ENCODE peak calls at places on chromosomes 5 and 9, in eight cellular contexts. One of them, this sample, is unnamed.

GRCh38 chr5:160260006-160260775 is 30.9 kb downstream of the FABP6 start:
- DNase-seq in psoas muscle: no peak
- DNase-seq in fibroblast of lung: no peak
- DNase-seq in activated T-helper 2 cell treated with anti-CD3 and anti-CD28 coated beads, Interferon-gamma antibody, Interleukin-2, Interleukin-4, amounts not matched to agents 10 μg/mL and 5 μg/mL and 100 μg/mL, durations not matched to agents 14 hours and 24 hours and 36 hours: no peak
- DNase-seq in NCI-H446 treated with DMSO at 0.1 percent for 48 hours: no peak
- DNase-seq in activated CD8-positive, alpha-beta T cell treated with anti-CD3 and anti-CD28 coated beads for 36 hours: no peak
- DNase-seq in ecto neural progenitor cell: no peak
- DNase-seq in tibial artery: no peak
- DNase-seq in this sample: no peak

GRCh38 chr5:168874713-168875380 is 295.7 kb upstream of the PANK3 start:
- DNase-seq in fibroblast of lung: no peak
- DNase-seq in ecto neural progenitor cell: no peak
- DNase-seq in activated T-helper 2 cell treated with anti-CD3 and anti-CD28 coated beads, Interferon-gamma antibody, Interleukin-2, Interleukin-4, amounts not matched to agents 10 μg/mL and 5 μg/mL and 100 μg/mL, durations not matched to agents 14 hours and 24 hours and 36 hours: no peak
- DNase-seq in tibial artery: no peak
- DNase-seq in activated CD8-positive, alpha-beta T cell treated with anti-CD3 and anti-CD28 coated beads for 36 hours: peak
- DNase-seq in psoas muscle: no peak
- DNase-seq in NCI-H446 treated with DMSO at 0.1 percent for 48 hours: no peak
- DNase-seq in this sample: no peak

GRCh38 chr5:1392801-1393565 is 48.1 kb upstream of the CLPTM1L start:
- DNase-seq in activated CD8-positive, alpha-beta T cell treated with anti-CD3 and anti-CD28 coated beads for 36 hours: no peak
- DNase-seq in psoas muscle: peak
- DNase-seq in tibial artery: no peak
- DNase-seq in activated T-helper 2 cell treated with anti-CD3 and anti-CD28 coated beads, Interferon-gamma antibody, Interleukin-2, Interleukin-4, amounts not matched to agents 10 μg/mL and 5 μg/mL and 100 μg/mL, durations not matched to agents 14 hours and 24 hours and 36 hours: no peak
- DNase-seq in ecto neural progenitor cell: no peak
- DNase-seq in fibroblast of lung: no peak
- DNase-seq in NCI-H446 treated with DMSO at 0.1 percent for 48 hours: no peak
- DNase-seq in this sample: no peak

GRCh38 chr9:13141629-13142028 is 137.9 kb downstream of the MPDZ start:
- DNase-seq in NCI-H446 treated with DMSO at 0.1 percent for 48 hours: no peak
- DNase-seq in psoas muscle: no peak
- DNase-seq in activated T-helper 2 cell treated with anti-CD3 and anti-CD28 coated beads, Interferon-gamma antibody, Interleukin-2, Interleukin-4, amounts not matched to agents 10 μg/mL and 5 μg/mL and 100 μg/mL, durations not matched to agents 14 hours and 24 hours and 36 hours: no peak
- DNase-seq in fibroblast of lung: peak
- DNase-seq in ecto neural progenitor cell: no peak
- DNase-seq in tibial artery: no peak
- DNase-seq in activated CD8-positive, alpha-beta T cell treated with anti-CD3 and anti-CD28 coated beads for 36 hours: no peak
- DNase-seq in this sample: no peak

GRCh38 chr5:80275347-80275746 is 19.5 kb upstream of the SERINC5 start:
- DNase-seq in activated T-helper 2 cell treated with anti-CD3 and anti-CD28 coated beads, Interferon-gamma antibody, Interleukin-2, Interleukin-4, amounts not matched to agents 10 μg/mL and 5 μg/mL and 100 μg/mL, durations not matched to agents 14 hours and 24 hours and 36 hours: no peak
- DNase-seq in NCI-H446 treated with DMSO at 0.1 percent for 48 hours: peak
- DNase-seq in psoas muscle: no peak
- DNase-seq in ecto neural progenitor cell: no peak
- DNase-seq in tibial artery: no peak
- DNase-seq in activated CD8-positive, alpha-beta T cell treated with anti-CD3 and anti-CD28 coated beads for 36 hours: peak
- DNase-seq in fibroblast of lung: peak
- DNase-seq in this sample: no peak

GRCh38 chr5:73745806-73746205 is 119.8 kb downstream of the ARHGEF28 start:
- DNase-seq in ecto neural progenitor cell: no peak
- DNase-seq in NCI-H446 treated with DMSO at 0.1 percent for 48 hours: no peak
- DNase-seq in psoas muscle: no peak
- DNase-seq in activated T-helper 2 cell treated with anti-CD3 and anti-CD28 coated beads, Interferon-gamma antibody, Interleukin-2, Interleukin-4, amounts not matched to agents 10 μg/mL and 5 μg/mL and 100 μg/mL, durations not matched to agents 14 hours and 24 hours and 36 hours: no peak
- DNase-seq in tibial artery: no peak
- DNase-seq in activated CD8-positive, alpha-beta T cell treated with anti-CD3 and anti-CD28 coated beads for 36 hours: no peak
- DNase-seq in fibroblast of lung: no peak
- DNase-seq in this sample: no peak

GRCh38 chr9:94867281-94867841 is 140.9 kb downstream of the AOPEP start:
- DNase-seq in fibroblast of lung: peak
- DNase-seq in ecto neural progenitor cell: no peak
- DNase-seq in activated T-helper 2 cell treated with anti-CD3 and anti-CD28 coated beads, Interferon-gamma antibody, Interleukin-2, Interleukin-4, amounts not matched to agents 10 μg/mL and 5 μg/mL and 100 μg/mL, durations not matched to agents 14 hours and 24 hours and 36 hours: no peak
- DNase-seq in tibial artery: peak
- DNase-seq in psoas muscle: peak
- DNase-seq in NCI-H446 treated with DMSO at 0.1 percent for 48 hours: no peak
- DNase-seq in activated CD8-positive, alpha-beta T cell treated with anti-CD3 and anti-CD28 coated beads for 36 hours: no peak
- DNase-seq in this sample: peak

GRCh38 chr5:4941957-4942830 is 197.9 kb upstream of the ADAMTS16 start:
- DNase-seq in activated T-helper 2 cell treated with anti-CD3 and anti-CD28 coated beads, Interferon-gamma antibody, Interleukin-2, Interleukin-4, amounts not matched to agents 10 μg/mL and 5 μg/mL and 100 μg/mL, durations not matched to agents 14 hours and 24 hours and 36 hours: no peak
- DNase-seq in NCI-H446 treated with DMSO at 0.1 percent for 48 hours: no peak
- DNase-seq in tibial artery: no peak
- DNase-seq in psoas muscle: peak
- DNase-seq in ecto neural progenitor cell: peak
- DNase-seq in activated CD8-positive, alpha-beta T cell treated with anti-CD3 and anti-CD28 coated beads for 36 hours: peak
- DNase-seq in fibroblast of lung: no peak
- DNase-seq in this sample: no peak

GRCh38 chr5:149667084-149667826 is 62.9 kb upstream of the PPARGC1B start:
- DNase-seq in activated CD8-positive, alpha-beta T cell treated with anti-CD3 and anti-CD28 coated beads for 36 hours: peak
- DNase-seq in tibial artery: peak
- DNase-seq in NCI-H446 treated with DMSO at 0.1 percent for 48 hours: no peak
- DNase-seq in fibroblast of lung: peak
- DNase-seq in ecto neural progenitor cell: no peak
- DNase-seq in activated T-helper 2 cell treated with anti-CD3 and anti-CD28 coated beads, Interferon-gamma antibody, Interleukin-2, Interleukin-4, amounts not matched to agents 10 μg/mL and 5 μg/mL and 100 μg/mL, durations not matched to agents 14 hours and 24 hours and 36 hours: no peak
- DNase-seq in psoas muscle: no peak
- DNase-seq in this sample: no peak

GRCh38 chr5:143442398-143442797 is 38.9 kb upstream of the NR3C1 start:
- DNase-seq in tibial artery: no peak
- DNase-seq in psoas muscle: no peak
- DNase-seq in fibroblast of lung: peak
- DNase-seq in activated CD8-positive, alpha-beta T cell treated with anti-CD3 and anti-CD28 coated beads for 36 hours: no peak
- DNase-seq in ecto neural progenitor cell: no peak
- DNase-seq in activated T-helper 2 cell treated with anti-CD3 and anti-CD28 coated beads, Interferon-gamma antibody, Interleukin-2, Interleukin-4, amounts not matched to agents 10 μg/mL and 5 μg/mL and 100 μg/mL, durations not matched to agents 14 hours and 24 hours and 36 hours: no peak
- DNase-seq in NCI-H446 treated with DMSO at 0.1 percent for 48 hours: no peak
- DNase-seq in this sample: no peak

GRCh38 chr9:134436356-134436717 is 110.1 kb downstream of the RXRA start:
- DNase-seq in fibroblast of lung: no peak
- DNase-seq in ecto neural progenitor cell: no peak
- DNase-seq in activated CD8-positive, alpha-beta T cell treated with anti-CD3 and anti-CD28 coated beads for 36 hours: no peak
- DNase-seq in tibial artery: no peak
- DNase-seq in NCI-H446 treated with DMSO at 0.1 percent for 48 hours: no peak
- DNase-seq in activated T-helper 2 cell treated with anti-CD3 and anti-CD28 coated beads, Interferon-gamma antibody, Interleukin-2, Interleukin-4, amounts not matched to agents 10 μg/mL and 5 μg/mL and 100 μg/mL, durations not matched to agents 14 hours and 24 hours and 36 hours: no peak
- DNase-seq in psoas muscle: no peak
- DNase-seq in this sample: no peak

GRCh38 chr9:137070906-137071275 is 534 bp upstream of the SAPCD2 start:
- DNase-seq in tibial artery: peak
- DNase-seq in fibroblast of lung: no peak
- DNase-seq in psoas muscle: no peak
- DNase-seq in activated T-helper 2 cell treated with anti-CD3 and anti-CD28 coated beads, Interferon-gamma antibody, Interleukin-2, Interleukin-4, amounts not matched to agents 10 μg/mL and 5 μg/mL and 100 μg/mL, durations not matched to agents 14 hours and 24 hours and 36 hours: no peak
- DNase-seq in activated CD8-positive, alpha-beta T cell treated with anti-CD3 and anti-CD28 coated beads for 36 hours: no peak
- DNase-seq in NCI-H446 treated with DMSO at 0.1 percent for 48 hours: no peak
- DNase-seq in ecto neural progenitor cell: peak
- DNase-seq in this sample: no peak

GRCh38 chr9:114156658-114157421 is 1.5 kb downstream of the COL27A1 start:
- DNase-seq in NCI-H446 treated with DMSO at 0.1 percent for 48 hours: no peak
- DNase-seq in ecto neural progenitor cell: peak
- DNase-seq in activated CD8-positive, alpha-beta T cell treated with anti-CD3 and anti-CD28 coated beads for 36 hours: peak
- DNase-seq in activated T-helper 2 cell treated with anti-CD3 and anti-CD28 coated beads, Interferon-gamma antibody, Interleukin-2, Interleukin-4, amounts not matched to agents 10 μg/mL and 5 μg/mL and 100 μg/mL, durations not matched to agents 14 hours and 24 hours and 36 hours: no peak
- DNase-seq in fibroblast of lung: peak
- DNase-seq in tibial artery: peak
- DNase-seq in psoas muscle: peak
- DNase-seq in this sample: no peak

GRCh38 chr5:178854284-178854683 is 5.5 kb upstream of the ZNF354B start:
- DNase-seq in psoas muscle: no peak
- DNase-seq in ecto neural progenitor cell: no peak
- DNase-seq in tibial artery: no peak
- DNase-seq in activated CD8-positive, alpha-beta T cell treated with anti-CD3 and anti-CD28 coated beads for 36 hours: no peak
- DNase-seq in fibroblast of lung: no peak
- DNase-seq in NCI-H446 treated with DMSO at 0.1 percent for 48 hours: no peak
- DNase-seq in activated T-helper 2 cell treated with anti-CD3 and anti-CD28 coated beads, Interferon-gamma antibody, Interleukin-2, Interleukin-4, amounts not matched to agents 10 μg/mL and 5 μg/mL and 100 μg/mL, durations not matched to agents 14 hours and 24 hours and 36 hours: no peak
- DNase-seq in this sample: no peak

This sample was measured in ascending aorta.